ENCODE peak calls at places on chromosomes 4 and X, in nine cellular contexts. One of them, this sample, is unnamed.

GRCh38 chr4:73259552-73260140 is 1.0 kb upstream of the ANKRD17 start:
- DNase-seq in IMR-90: no peak
- DNase-seq in stimulated activated CD4-positive, alpha-beta T cell treated with anti-CD3 and anti-CD28 coated beads, Interleukin-12 subunit alpha, Interleukin-12 subunit beta, amount 100 ng/mL, for 48 hours: peak
- DNase-seq in skeletal muscle cell: no peak
- DNase-seq in NCI-H1417 treated with DMSO at 0.1 percent for 48 hours: no peak
- DNase-seq in EL: no peak
- DNase-seq in stromal cell of bone marrow: no peak
- DNase-seq in COLO829: peak
- DNase-seq in activated gamma-delta T cell treated with Interleukin-2 at 50 U/mL for 16 hours: no peak
- DNase-seq in this sample: no peak

GRCh38 chrX:18707442-18708049 is at the start of gene PPEF1:
- DNase-seq in IMR-90: no peak
- DNase-seq in stimulated activated CD4-positive, alpha-beta T cell treated with anti-CD3 and anti-CD28 coated beads, Interleukin-12 subunit alpha, Interleukin-12 subunit beta, amount 100 ng/mL, for 48 hours: no peak
- DNase-seq in skeletal muscle cell: no peak
- DNase-seq in NCI-H1417 treated with DMSO at 0.1 percent for 48 hours: no peak
- DNase-seq in EL: no peak
- DNase-seq in stromal cell of bone marrow: no peak
- DNase-seq in COLO829: no peak
- DNase-seq in activated gamma-delta T cell treated with Interleukin-2 at 50 U/mL for 16 hours: no peak
- DNase-seq in this sample: no peak

GRCh38 chrX:53379747-53380146 is 42.7 kb downstream of the SMC1A start:
- DNase-seq in IMR-90: no peak
- DNase-seq in stimulated activated CD4-positive, alpha-beta T cell treated with anti-CD3 and anti-CD28 coated beads, Interleukin-12 subunit alpha, Interleukin-12 subunit beta, amount 100 ng/mL, for 48 hours: no peak
- DNase-seq in skeletal muscle cell: no peak
- DNase-seq in NCI-H1417 treated with DMSO at 0.1 percent for 48 hours: no peak
- DNase-seq in EL: no peak
- DNase-seq in stromal cell of bone marrow: no peak
- DNase-seq in COLO829: no peak
- DNase-seq in activated gamma-delta T cell treated with Interleukin-2 at 50 U/mL for 16 hours: no peak
- DNase-seq in this sample: no peak

GRCh38 chr4:3800351-3800750 is 34.2 kb downstream of the ADRA2C start:
- DNase-seq in IMR-90: no peak
- DNase-seq in stimulated activated CD4-positive, alpha-beta T cell treated with anti-CD3 and anti-CD28 coated beads, Interleukin-12 subunit alpha, Interleukin-12 subunit beta, amount 100 ng/mL, for 48 hours: no peak
- DNase-seq in skeletal muscle cell: no peak
- DNase-seq in NCI-H1417 treated with DMSO at 0.1 percent for 48 hours: no peak
- DNase-seq in EL: no peak
- DNase-seq in stromal cell of bone marrow: no peak
- DNase-seq in COLO829: no peak
- DNase-seq in activated gamma-delta T cell treated with Interleukin-2 at 50 U/mL for 16 hours: no peak
- DNase-seq in this sample: no peak

GRCh38 chrX:85004255-85004654 is 578 bp downstream of the APOOL start:
- DNase-seq in IMR-90: peak
- DNase-seq in stimulated activated CD4-positive, alpha-beta T cell treated with anti-CD3 and anti-CD28 coated beads, Interleukin-12 subunit alpha, Interleukin-12 subunit beta, amount 100 ng/mL, for 48 hours: no peak
- DNase-seq in skeletal muscle cell: no peak
- DNase-seq in NCI-H1417 treated with DMSO at 0.1 percent for 48 hours: no peak
- DNase-seq in EL: peak
- DNase-seq in stromal cell of bone marrow: no peak
- DNase-seq in COLO829: no peak
- DNase-seq in activated gamma-delta T cell treated with Interleukin-2 at 50 U/mL for 16 hours: no peak
- DNase-seq in this sample: no peak

GRCh38 chrX:49992809-49993208 is 70.4 kb downstream of the CLCN5 start:
- DNase-seq in IMR-90: no peak
- DNase-seq in stimulated activated CD4-positive, alpha-beta T cell treated with anti-CD3 and anti-CD28 coated beads, Interleukin-12 subunit alpha, Interleukin-12 subunit beta, amount 100 ng/mL, for 48 hours: no peak
- DNase-seq in skeletal muscle cell: no peak
- DNase-seq in NCI-H1417 treated with DMSO at 0.1 percent for 48 hours: no peak
- DNase-seq in EL: no peak
- DNase-seq in stromal cell of bone marrow: no peak
- DNase-seq in COLO829: no peak
- DNase-seq in activated gamma-delta T cell treated with Interleukin-2 at 50 U/mL for 16 hours: no peak
- DNase-seq in this sample: no peak

GRCh38 chrX:38891641-38892413 is 90.6 kb downstream of the MID1IP1 start:
- DNase-seq in IMR-90: peak
- DNase-seq in stimulated activated CD4-positive, alpha-beta T cell treated with anti-CD3 and anti-CD28 coated beads, Interleukin-12 subunit alpha, Interleukin-12 subunit beta, amount 100 ng/mL, for 48 hours: no peak
- DNase-seq in skeletal muscle cell: peak
- DNase-seq in NCI-H1417 treated with DMSO at 0.1 percent for 48 hours: no peak
- DNase-seq in EL: peak
- DNase-seq in stromal cell of bone marrow: no peak
- DNase-seq in COLO829: no peak
- DNase-seq in activated gamma-delta T cell treated with Interleukin-2 at 50 U/mL for 16 hours: no peak
- DNase-seq in this sample: no peak

GRCh38 chrX:107716045-107716684 is 59.4 kb downstream of the TSC22D3 start:
- DNase-seq in IMR-90: peak
- DNase-seq in stimulated activated CD4-positive, alpha-beta T cell treated with anti-CD3 and anti-CD28 coated beads, Interleukin-12 subunit alpha, Interleukin-12 subunit beta, amount 100 ng/mL, for 48 hours: no peak
- DNase-seq in skeletal muscle cell: no peak
- DNase-seq in NCI-H1417 treated with DMSO at 0.1 percent for 48 hours: no peak
- DNase-seq in EL: peak
- DNase-seq in stromal cell of bone marrow: no peak
- DNase-seq in COLO829: no peak
- DNase-seq in activated gamma-delta T cell treated with Interleukin-2 at 50 U/mL for 16 hours: no peak
- DNase-seq in this sample: no peak

GRCh38 chr4:164508836-164509235 is 245.1 kb upstream of the SMIM31 start:
- DNase-seq in IMR-90: no peak
- DNase-seq in stimulated activated CD4-positive, alpha-beta T cell treated with anti-CD3 and anti-CD28 coated beads, Interleukin-12 subunit alpha, Interleukin-12 subunit beta, amount 100 ng/mL, for 48 hours: no peak
- DNase-seq in skeletal muscle cell: no peak
- DNase-seq in NCI-H1417 treated with DMSO at 0.1 percent for 48 hours: no peak
- DNase-seq in EL: no peak
- DNase-seq in stromal cell of bone marrow: no peak
- DNase-seq in COLO829: no peak
- DNase-seq in activated gamma-delta T cell treated with Interleukin-2 at 50 U/mL for 16 hours: no peak
- DNase-seq in this sample: no peak

GRCh38 chr4:173243321-173243720 is 74.7 kb downstream of the GALNT7 start:
- DNase-seq in IMR-90: peak
- DNase-seq in stimulated activated CD4-positive, alpha-beta T cell treated with anti-CD3 and anti-CD28 coated beads, Interleukin-12 subunit alpha, Interleukin-12 subunit beta, amount 100 ng/mL, for 48 hours: no peak
- DNase-seq in skeletal muscle cell: peak
- DNase-seq in NCI-H1417 treated with DMSO at 0.1 percent for 48 hours: no peak
- DNase-seq in EL: peak
- DNase-seq in stromal cell of bone marrow: peak
- DNase-seq in COLO829: no peak
- DNase-seq in activated gamma-delta T cell treated with Interleukin-2 at 50 U/mL for 16 hours: no peak
- DNase-seq in this sample: no peak